ENCODE peak calls at places on chromosomes 6 and 20, in ten cellular contexts. E is esophagus squamous epithelium, N is HuH-7.5, T is tibial artery, Z is EL, X is cardiac fibroblast, Y is AG04449, W is AG08396, A is activated T-helper 1 cell treated with Interleukin-2 at 50 U/mL for 16 hours, Q is mammary epithelial cell. K is an unnamed sample.

GRCh38 chr20:58514321-58515239 is 619 bp downstream of the APCDD1L start:
- DNase-seq in T (no peak), Q (peak), W (peak), A (no peak), E (no peak), N (no peak), Y (no peak), X (peak), Z (peak), K (no peak)

GRCh38 chr6:2688416-2689064 is 62.2 kb downstream of the MYLK4 start:
- DNase-seq in W (peak), N (no peak), X (peak), A (no peak), Q (peak), E (no peak), Z (peak), T (no peak), Y (peak), K (no peak)

GRCh38 chr20:58389968-58390658 is 1.1 kb downstream of the VAPB start:
- DNase-seq in Z (no peak), Q (no peak), T (no peak), A (no peak), X (no peak), Y (no peak), E (no peak), W (no peak), N (no peak), K (no peak)

GRCh38 chr6:13873288-13874190 is 51.2 kb upstream of the RNF182 start:
- DNase-seq in Y (no peak), W (peak), E (no peak), N (peak), A (peak), T (no peak), Q (peak), Z (peak), X (peak), K (no peak)

GRCh38 chr6:30397697-30398096 is 52.7 kb downstream of the RPP21 start:
- DNase-seq in W (no peak), N (no peak), Y (no peak), X (no peak), A (no peak), Q (no peak), E (no peak), T (no peak), Z (no peak), K (no peak)

GRCh38 chr6:33259032-33259431 is 12.6 kb downstream of the VPS52 start:
- DNase-seq in E (no peak), T (no peak), X (no peak), A (no peak), Z (no peak), N (no peak), W (no peak), Q (peak), Y (no peak), K (no peak)

GRCh38 chr20:3966571-3966970 is 48.8 kb downstream of the RNF24 start:
- DNase-seq in N (no peak), Q (no peak), Y (no peak), Z (no peak), W (no peak), T (no peak), X (no peak), A (no peak), E (no peak), K (no peak)

GRCh38 chr20:420721-421574 is 12.8 kb downstream of the RBCK1 start:
- DNase-seq in E (no peak), Q (no peak), N (peak), W (peak), A (no peak), T (no peak), X (no peak), Y (no peak), Z (no peak), K (no peak)

GRCh38 chr6:88220493-88220892 is 54.3 kb upstream of the CNR1 start:
- DNase-seq in T (no peak), Z (peak), X (peak), A (no peak), Y (no peak), N (no peak), E (no peak), Q (peak), W (no peak), K (no peak)

GRCh38 chr6:96016781-96017180 is 1.0 kb downstream of the FUT9 start:
- DNase-seq in W (no peak), X (no peak), Q (no peak), N (no peak), T (no peak), Z (no peak), Y (no peak), E (no peak), A (no peak), K (no peak)

GRCh38 chr6:108755257-108756240 is 92.7 kb upstream of the ARMC2 start:
- DNase-seq in E (no peak), N (no peak), T (peak), W (peak), Q (peak), A (no peak), Z (no peak), Y (no peak), X (peak), K (no peak)

GRCh38 chr6:156060013-156060412 is 604.4 kb upstream of the NOX3 start:
- DNase-seq in W (no peak), Z (no peak), Q (no peak), E (no peak), X (no peak), Y (no peak), T (no peak), N (no peak), A (no peak), K (no peak)

GRCh38 chr6:73180076-73180717 is 45.1 kb downstream of the KHDC1L start:
- DNase-seq in A (no peak), W (no peak), Z (peak), Y (no peak), Q (peak), X (peak), E (no peak), T (no peak), N (no peak), K (no peak)

GRCh38 chr6:126633362-126633761 is 293.4 kb downstream of the CENPW start:
- DNase-seq in X (no peak), N (no peak), T (no peak), Q (no peak), E (no peak), W (no peak), Z (no peak), Y (no peak), A (no peak), K (no peak)

GRCh38 chr6:168967556-168967955 is 286.1 kb downstream of the THBS2 start:
- DNase-seq in N (no peak), A (no peak), Y (no peak), T (no peak), X (peak), W (no peak), E (no peak), Q (no peak), Z (no peak), K (no peak)

GRCh38 chr20:47981242-47981641 is 196.0 kb upstream of the SULF2 start:
- DNase-seq in A (no peak), Z (no peak), W (no peak), Q (no peak), Y (no peak), T (no peak), N (no peak), E (no peak), X (no peak), K (no peak)

GRCh38 chr6:76275746-76276145 is 203.3 kb upstream of the IMPG1 start:
- DNase-seq in Q (no peak), E (no peak), X (no peak), T (no peak), Y (no peak), N (no peak), W (no peak), A (no peak), Z (peak), K (no peak)